ENCODE peak calls at places on chromosomes 11 and 22, in five cellular contexts. One of them, this sample, is unnamed.

GRCh38 chr11:47179655-47179991 is 2.9 kb upstream of the ARFGAP2 start:
- DNase-seq in pancreas: no peak
- DNase-seq in neural progenitor cell: peak
- DNase-seq in PC-9: no peak
- DNase-seq in psoas muscle: peak
- DNase-seq in this sample: no peak

GRCh38 chr11:110076388-110076965 is 16.7 kb upstream of the ZC3H12C start:
- DNase-seq in neural progenitor cell: no peak
- DNase-seq in psoas muscle: no peak
- DNase-seq in PC-9: peak
- DNase-seq in pancreas: no peak
- DNase-seq in this sample: peak

GRCh38 chr11:26227311-26227710 is 104.6 kb upstream of the ANO3 start:
- DNase-seq in psoas muscle: no peak
- DNase-seq in pancreas: no peak
- DNase-seq in PC-9: peak
- DNase-seq in neural progenitor cell: peak
- DNase-seq in this sample: peak

GRCh38 chr11:124463990-124464389 is 18.5 kb upstream of the OR8B8 start:
- DNase-seq in PC-9: no peak
- DNase-seq in neural progenitor cell: no peak
- DNase-seq in pancreas: no peak
- DNase-seq in psoas muscle: no peak
- DNase-seq in this sample: no peak

GRCh38 chr11:64854534-64855502 is 10.4 kb upstream of the CDC42BPG start:
- DNase-seq in psoas muscle: peak
- DNase-seq in neural progenitor cell: no peak
- DNase-seq in pancreas: peak
- DNase-seq in PC-9: peak
- DNase-seq in this sample: peak

GRCh38 chr22:46602025-46602424 is 18.2 kb upstream of the GRAMD4 start:
- DNase-seq in neural progenitor cell: no peak
- DNase-seq in psoas muscle: peak
- DNase-seq in PC-9: no peak
- DNase-seq in pancreas: no peak
- DNase-seq in this sample: no peak

GRCh38 chr11:62671272-62671603 is 235 bp upstream of the UQCC3 start:
- DNase-seq in neural progenitor cell: no peak
- DNase-seq in PC-9: no peak
- DNase-seq in psoas muscle: no peak
- DNase-seq in pancreas: peak
- DNase-seq in this sample: no peak

GRCh38 chr11:19539861-19540260 is 172.8 kb upstream of the NAV2 start:
- DNase-seq in psoas muscle: no peak
- DNase-seq in pancreas: no peak
- DNase-seq in PC-9: no peak
- DNase-seq in neural progenitor cell: peak
- DNase-seq in this sample: no peak

GRCh38 chr11:61507962-61508824 is at the start of gene LRRC10B:
- DNase-seq in PC-9: peak
- DNase-seq in pancreas: peak
- DNase-seq in neural progenitor cell: peak
- DNase-seq in psoas muscle: peak
- DNase-seq in this sample: no peak

GRCh38 chr11:94794287-94795168 is 26.4 kb downstream of the AMOTL1 start:
- DNase-seq in psoas muscle: peak
- DNase-seq in neural progenitor cell: no peak
- DNase-seq in pancreas: peak
- DNase-seq in PC-9: peak
- DNase-seq in this sample: no peak

GRCh38 chr11:37504925-37505324 is 906.9 kb upstream of the RAG2 start:
- DNase-seq in PC-9: peak
- DNase-seq in pancreas: no peak
- DNase-seq in psoas muscle: no peak
- DNase-seq in neural progenitor cell: no peak
- DNase-seq in this sample: peak

GRCh38 chr22:50621491-50621880 is 6.5 kb downstream of the ARSA start:
- DNase-seq in pancreas: no peak
- DNase-seq in neural progenitor cell: no peak
- DNase-seq in psoas muscle: no peak
- DNase-seq in PC-9: no peak
- DNase-seq in this sample: no peak

DNA sequence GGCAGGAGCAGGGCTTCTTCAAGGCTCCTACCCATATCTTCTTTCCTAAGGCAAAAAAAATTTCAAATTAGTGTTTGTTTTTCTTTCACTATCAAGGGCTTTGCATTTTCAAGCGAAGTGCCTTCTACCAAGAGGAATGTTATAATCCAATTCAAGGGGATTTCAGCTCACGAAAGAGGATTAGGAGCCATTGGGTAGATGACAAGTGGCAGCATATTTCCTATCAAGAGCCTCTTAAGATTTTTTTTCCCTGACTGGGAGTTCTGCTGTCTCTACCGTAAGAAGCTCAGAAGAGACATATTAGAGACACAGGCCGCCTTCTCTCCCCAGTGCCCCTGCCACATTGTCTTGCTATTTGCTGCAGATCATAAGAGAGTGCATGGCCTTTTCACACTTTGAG is 55.9 kb upstream of the BMAL1 start:
- DNase-seq in neural progenitor cell: peak
- DNase-seq in pancreas: no peak
- DNase-seq in PC-9: no peak
- DNase-seq in psoas muscle: no peak
- DNase-seq in this sample: no peak
- H3K27ac ChIP-seq in neural progenitor cell: no peak
- H3K27ac ChIP-seq in pancreas: no peak
- H3K27ac ChIP-seq in PC-9: no peak
- H3K27ac ChIP-seq in psoas muscle: no peak
- H3K27ac ChIP-seq in this sample: peak

DNA sequence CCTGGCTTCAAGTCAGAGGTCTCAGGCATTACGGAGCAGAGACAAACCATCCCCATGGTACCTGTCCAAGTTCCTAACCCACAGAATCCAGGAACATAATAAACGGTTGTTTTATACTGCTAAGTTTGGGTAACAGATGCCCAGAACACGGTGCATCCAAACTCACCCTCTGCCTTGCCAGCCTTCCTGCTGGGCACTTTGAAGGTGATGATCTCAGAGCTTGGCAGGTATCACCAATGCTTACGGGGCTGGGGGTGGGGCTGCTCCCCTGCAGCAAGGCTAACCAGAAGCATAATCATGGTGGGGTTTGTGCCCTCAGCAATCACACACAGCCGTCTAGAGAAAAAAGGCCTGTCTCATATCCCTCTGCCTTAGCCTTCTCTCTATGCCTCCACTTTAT is 27.1 kb downstream of the DKK3 start:
- DNase-seq in psoas muscle: no peak
- DNase-seq in neural progenitor cell: no peak
- DNase-seq in PC-9: no peak
- DNase-seq in pancreas: no peak
- DNase-seq in this sample: no peak
- H3K27ac ChIP-seq in psoas muscle: no peak
- H3K27ac ChIP-seq in neural progenitor cell: no peak
- H3K27ac ChIP-seq in PC-9: no peak
- H3K27ac ChIP-seq in pancreas: no peak
- H3K27ac ChIP-seq in this sample: no peak

DNA sequence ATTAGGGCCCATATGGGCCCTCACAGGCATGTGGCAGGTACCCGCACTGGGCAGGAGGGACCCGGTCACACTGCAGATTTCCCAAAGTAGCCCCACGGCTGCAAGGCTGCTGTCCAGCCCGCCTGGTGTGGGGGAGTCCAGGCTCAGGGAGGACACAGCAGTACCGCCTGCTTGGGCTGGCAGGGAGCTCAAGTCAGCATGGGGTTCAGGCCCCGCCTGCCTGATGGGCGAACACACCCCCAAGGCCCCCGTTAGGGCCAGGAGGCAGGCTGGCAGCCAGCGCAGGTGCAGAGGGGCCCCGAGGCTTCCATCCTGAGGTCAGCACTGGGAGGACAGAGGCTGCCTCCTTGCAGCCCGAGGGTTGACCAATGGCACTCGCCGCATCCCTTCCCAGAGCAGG is 5.5 kb downstream of the ZDHHC8 start:
- DNase-seq in neural progenitor cell: no peak
- DNase-seq in PC-9: no peak
- DNase-seq in pancreas: no peak
- DNase-seq in psoas muscle: no peak
- DNase-seq in this sample: no peak
- H3K27ac ChIP-seq in neural progenitor cell: no peak
- H3K27ac ChIP-seq in PC-9: no peak
- H3K27ac ChIP-seq in pancreas: no peak
- H3K27ac ChIP-seq in psoas muscle: peak
- H3K27ac ChIP-seq in this sample: no peak

DNA sequence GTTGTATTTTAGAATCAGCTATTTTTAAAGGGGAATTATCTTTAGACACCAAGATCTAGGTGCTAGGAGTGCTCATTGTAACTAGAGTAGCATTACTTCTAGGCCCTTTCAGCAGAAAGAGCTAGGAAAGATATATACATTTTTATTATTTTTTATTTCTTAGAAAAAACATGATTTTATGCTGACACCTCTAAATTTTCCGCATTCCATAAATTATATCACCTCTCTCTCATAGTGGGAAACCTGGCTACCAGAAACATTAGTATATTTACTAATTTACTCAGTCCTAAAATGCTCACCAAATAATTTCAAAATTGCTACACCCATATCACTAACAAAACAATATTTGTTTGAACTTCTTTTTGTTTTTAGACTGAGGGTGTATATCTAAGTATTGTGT is 32.1 kb upstream of the SLC36A4 start:
- DNase-seq in psoas muscle: no peak
- DNase-seq in PC-9: no peak
- DNase-seq in pancreas: no peak
- DNase-seq in neural progenitor cell: no peak
- DNase-seq in this sample: no peak
- H3K27ac ChIP-seq in psoas muscle: no peak
- H3K27ac ChIP-seq in PC-9: no peak
- H3K27ac ChIP-seq in pancreas: peak
- H3K27ac ChIP-seq in neural progenitor cell: no peak
- H3K27ac ChIP-seq in this sample: no peak

DNA sequence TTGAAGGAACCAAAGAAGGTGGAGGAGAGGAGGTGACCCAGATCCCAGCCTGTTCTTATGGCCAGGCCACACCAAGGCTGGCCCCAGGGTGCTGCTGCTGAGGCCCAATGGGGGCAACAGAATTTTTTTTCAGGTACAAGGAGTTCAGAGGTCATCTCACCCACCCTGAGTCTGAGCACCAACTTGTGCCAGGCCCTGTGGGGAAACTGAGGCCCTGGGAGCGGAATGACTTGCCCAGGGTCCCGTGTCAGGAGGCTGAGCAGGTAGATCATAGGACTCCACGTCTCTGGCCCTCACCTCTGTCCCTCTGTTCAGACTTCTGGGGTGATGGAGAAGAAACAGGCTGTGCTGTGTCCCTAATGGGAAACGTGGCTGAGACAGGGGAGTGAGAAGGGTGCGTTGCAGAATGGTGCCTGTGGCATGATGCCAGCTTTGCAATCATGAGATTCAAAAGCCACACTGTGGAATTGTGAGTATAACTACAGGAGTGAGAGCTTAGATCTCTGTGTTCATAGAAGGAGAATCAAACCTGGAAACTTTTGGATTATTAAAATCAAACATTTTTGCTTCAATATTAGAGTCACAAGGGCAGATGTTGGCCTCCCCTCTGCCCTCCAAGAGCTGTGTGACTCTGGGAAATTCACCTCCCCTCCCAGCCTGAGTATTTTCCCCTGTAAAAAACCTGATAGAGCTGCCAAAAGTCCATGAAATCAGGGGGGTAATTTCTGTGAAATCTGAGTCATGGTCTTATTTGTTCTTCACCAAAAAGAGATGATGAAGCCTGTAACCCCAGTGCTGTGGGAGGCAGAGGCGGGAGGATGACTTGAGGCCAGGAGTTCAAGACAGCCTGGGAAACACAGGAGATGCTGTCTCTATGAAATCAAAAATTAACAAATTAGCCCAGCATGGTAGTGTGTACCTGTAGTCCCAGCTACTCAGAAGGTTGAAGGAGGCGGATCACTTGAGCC is 874 bp downstream of the APOL1 start:
- DNase-seq in pancreas: no peak
- DNase-seq in neural progenitor cell: no peak
- DNase-seq in psoas muscle: peak
- DNase-seq in PC-9: no peak
- DNase-seq in this sample: no peak
- H3K27ac ChIP-seq in pancreas: peak
- H3K27ac ChIP-seq in neural progenitor cell: no peak
- H3K27ac ChIP-seq in psoas muscle: peak
- H3K27ac ChIP-seq in PC-9: no peak
- H3K27ac ChIP-seq in this sample: no peak

DNA sequence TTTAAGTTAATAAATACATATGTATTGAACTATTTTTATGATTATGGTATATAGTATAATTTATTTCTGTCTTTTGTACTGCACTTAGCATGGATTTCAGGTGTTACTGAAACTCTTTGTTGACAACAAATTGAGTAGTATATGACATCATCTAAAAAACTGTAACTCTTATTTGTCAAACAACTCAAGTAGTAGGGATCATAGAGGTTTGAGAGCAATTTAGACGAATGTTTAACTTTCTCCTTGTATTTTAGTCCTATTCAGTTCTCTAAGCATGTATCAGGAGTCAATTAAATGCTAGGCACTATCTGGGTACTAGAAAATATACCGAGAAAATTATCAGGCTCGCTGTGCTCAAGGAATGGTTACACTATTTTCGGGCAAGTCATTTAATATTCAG is 595.2 kb downstream of the METTL15 start:
- DNase-seq in PC-9: no peak
- DNase-seq in psoas muscle: no peak
- DNase-seq in pancreas: no peak
- DNase-seq in neural progenitor cell: no peak
- DNase-seq in this sample: no peak
- H3K27ac ChIP-seq in PC-9: no peak
- H3K27ac ChIP-seq in psoas muscle: no peak
- H3K27ac ChIP-seq in pancreas: no peak
- H3K27ac ChIP-seq in neural progenitor cell: no peak
- H3K27ac ChIP-seq in this sample: no peak

DNA sequence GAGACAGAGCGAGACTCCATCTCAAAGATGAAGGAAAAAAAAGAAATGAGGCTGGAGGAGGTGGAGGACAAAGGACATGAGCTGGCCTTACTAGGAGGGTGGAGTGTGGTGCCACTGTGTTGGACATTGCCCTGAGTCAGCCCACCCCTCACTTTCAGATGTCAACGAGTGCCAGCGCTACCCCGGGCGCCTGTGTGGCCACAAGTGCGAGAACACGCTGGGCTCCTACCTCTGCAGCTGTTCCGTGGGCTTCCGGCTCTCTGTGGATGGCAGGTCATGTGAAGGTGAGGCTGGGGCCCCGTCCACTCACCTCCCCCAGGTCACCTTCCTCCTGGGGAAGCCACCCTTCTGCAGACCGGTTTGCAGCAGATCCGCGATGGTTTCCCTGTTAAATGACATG is 40.6 kb downstream of the FBLN1 start:
- DNase-seq in neural progenitor cell: no peak
- DNase-seq in PC-9: no peak
- DNase-seq in pancreas: no peak
- DNase-seq in psoas muscle: no peak
- DNase-seq in this sample: no peak
- H3K27ac ChIP-seq in neural progenitor cell: peak
- H3K27ac ChIP-seq in PC-9: no peak
- H3K27ac ChIP-seq in pancreas: no peak
- H3K27ac ChIP-seq in psoas muscle: no peak
- H3K27ac ChIP-seq in this sample: no peak